ENCODE peak calls at places on chromosomes 7 and 10, in four cellular contexts. L is heart left ventricle; G is CD8-positive, alpha-beta memory T cell; U is colonic mucosa. C is an unnamed sample.

GRCh38 chr7:45073843-45074737 is 14.7 kb downstream of the NACAD start:
- DNase-seq in U (no peak), G (no peak), L (peak; percentile 68), C (no peak)

GRCh38 chr7:91030680-91031079 is 233.6 kb upstream of the FZD1 start:
- DNase-seq in L (no peak), G (no peak), U (no peak), C (no peak)

GRCh38 chr7:157507987-157508386 is 171.2 kb downstream of the DNAJB6 start:
- DNase-seq in G (no peak), L (no peak), U (no peak), C (no peak)

GRCh38 chr7:131212114-131212513 is 115.6 kb upstream of the MKLN1 start:
- DNase-seq in U (no peak), G (no peak), L (no peak), C (no peak)

GRCh38 chr10:30786131-30786530 is 156.6 kb upstream of the LYZL2 start:
- DNase-seq in U (no peak), L (no peak), G (no peak), C (no peak)

GRCh38 chr10:84230359-84230758 is 5.0 kb upstream of the LRIT2 start:
- DNase-seq in G (no peak), L (no peak), U (no peak), C (no peak)

GRCh38 chr10:96619803-96620773 is 33.3 kb upstream of the TM9SF3 start:
- DNase-seq in L (no peak), U (peak; percentile 34), G (no peak), C (no peak)

GRCh38 chr10:131444862-131445461 is 133.4 kb upstream of the TCERG1L start:
- DNase-seq in U (no peak), L (no peak), G (no peak), C (no peak)

GRCh38 chr7:90455163-90456030 is 14.0 kb upstream of the PTTG1IP2 start:
- DNase-seq in U (peak; percentile 33), L (no peak), G (peak; percentile 13), C (no peak)

GRCh38 chr10:79161557-79161956 is 92.8 kb downstream of the ZMIZ1 start:
- DNase-seq in L (no peak), U (no peak), G (no peak), C (no peak)

GRCh38 chr10:129919358-129919757 is 44.7 kb downstream of the EBF3 start:
- DNase-seq in U (no peak), G (no peak), L (no peak), C (no peak)
- H3K9me3 ChIP-seq in U (no peaks in the 10 kb centered on the region), G (no peaks in the 10 kb centered on the region), L (no peaks in the 10 kb centered on the region), C (no peaks in the 10 kb centered on the region)

GRCh38 chr10:123681285-123681684 is 15.1 kb downstream of the GPR26 start:
- DNase-seq in U (no peak), G (no peak), L (no peak), C (no peak)

GRCh38 chr10:123675811-123676210 is 9.7 kb downstream of the GPR26 start:
- DNase-seq in L (no peak), U (no peak), G (no peak), C (no peak)

GRCh38 chr10:123674741-123675140 is 8.6 kb downstream of the GPR26 start:
- DNase-seq in L (no peak), U (no peak), G (no peak), C (no peak)

GRCh38 chr10:123677556-123677955 is 11.4 kb downstream of the GPR26 start:
- DNase-seq in U (no peak), G (no peak), L (no peak), C (no peak)

GRCh38 chr10:123678376-123678775 is 12.2 kb downstream of the GPR26 start:
- DNase-seq in U (no peak), L (no peak), G (no peak), C (no peak)
- H3K9me3 ChIP-seq in U (no peaks in the 10 kb centered on the region), L (no peaks in the 10 kb centered on the region), G (no peaks in the 10 kb centered on the region), C (no peaks in the 10 kb centered on the region)

GRCh38 chr7:14676896-14677295 is 225.7 kb downstream of the DGKB start:
- DNase-seq in U (no peak), G (no peak), L (no peak), C (no peak)
- H3K9me3 ChIP-seq in U (no peaks in the 10 kb centered on the region), G (no peaks in the 10 kb centered on the region), L (no peaks in the 10 kb centered on the region), C (no peaks in the 10 kb centered on the region)

GRCh38 chr7:16115374-16115773 is 306.0 kb downstream of the CRPPA start:
- DNase-seq in U (no peak), L (no peak), G (no peak), C (no peak)
- H3K9me3 ChIP-seq in U (no peaks in the 10 kb centered on the region), L (peaks cover 27% of the 10 kb centered on the region), G (no peaks in the 10 kb centered on the region), C (peaks cover 9% of the 10 kb centered on the region)

DNA sequence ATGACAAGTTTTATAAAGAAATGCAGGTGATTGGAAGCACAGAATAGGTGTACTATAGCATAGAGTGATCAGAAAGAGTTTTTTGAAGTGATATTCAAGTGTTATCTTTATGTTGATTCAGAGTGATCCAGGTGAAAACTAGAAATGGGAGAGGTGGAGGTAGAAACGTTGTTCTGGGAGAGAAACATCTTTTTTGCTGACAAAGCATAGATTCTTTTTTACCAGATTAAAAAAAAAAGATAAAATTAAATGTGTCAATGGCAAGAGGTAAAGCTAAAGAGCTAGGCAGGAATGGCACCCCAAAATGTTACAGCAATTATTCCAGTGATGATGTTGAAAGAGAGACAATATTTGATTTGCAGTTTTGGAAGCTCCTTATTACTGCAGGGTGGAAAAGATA is 12.6 kb upstream of the VSTM2A start:
- DNase-seq in U (no peak), G (no peak), L (no peak), C (no peak)
- H3K9me3 ChIP-seq in U (no peaks in the 10 kb centered on the region), G (no peaks in the 10 kb centered on the region), L (no peaks in the 10 kb centered on the region), C (no peaks in the 10 kb centered on the region)

DNA sequence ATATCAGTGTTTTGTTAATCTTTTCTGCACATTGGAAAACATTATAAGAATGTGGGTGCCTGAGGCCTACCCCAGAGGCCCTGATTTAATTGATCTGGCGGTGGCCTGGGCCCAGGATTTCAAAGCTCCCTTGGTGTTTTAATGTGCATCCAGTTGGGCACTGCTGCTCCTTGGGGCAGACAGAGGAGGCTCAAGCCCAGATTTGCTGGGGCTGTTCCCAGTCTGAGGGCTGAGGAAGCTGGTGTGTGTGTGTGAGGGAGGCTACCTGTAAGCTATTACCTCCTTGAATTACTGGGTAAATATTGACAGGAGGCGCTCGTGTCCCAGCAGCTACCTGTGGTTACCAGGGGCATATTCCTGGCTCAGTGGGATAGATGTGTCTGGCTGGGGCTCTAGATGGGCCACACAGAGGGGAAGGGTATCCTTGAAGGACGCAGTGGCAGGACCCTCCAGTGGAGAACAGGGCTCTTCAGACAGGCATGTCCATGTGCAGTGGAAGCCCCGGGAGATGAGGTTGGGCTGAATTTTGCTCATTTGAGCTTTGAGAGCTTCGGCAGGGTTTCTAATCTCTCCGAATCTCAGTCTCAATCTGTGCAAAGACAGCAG is 975.4 kb upstream of the ZNF722 start:
- DNase-seq in U (no peak), G (no peak), L (no peak), C (no peak)
- H3K9me3 ChIP-seq in U (no peaks in the 10 kb centered on the region), G (no peaks in the 10 kb centered on the region), L (no peaks in the 10 kb centered on the region), C (peaks cover 50% of the 10 kb centered on the region)

GRCh38 chr7:64469673-64470072 is 93.2 kb downstream of the ZNF680 start:
- DNase-seq in L (no peak), U (no peak), G (no peak), C (no peak)

GRCh38 chr7:64465551-64465950 is 97.3 kb downstream of the ZNF680 start:
- DNase-seq in U (no peak), G (no peak), L (no peak), C (no peak)

DNA sequence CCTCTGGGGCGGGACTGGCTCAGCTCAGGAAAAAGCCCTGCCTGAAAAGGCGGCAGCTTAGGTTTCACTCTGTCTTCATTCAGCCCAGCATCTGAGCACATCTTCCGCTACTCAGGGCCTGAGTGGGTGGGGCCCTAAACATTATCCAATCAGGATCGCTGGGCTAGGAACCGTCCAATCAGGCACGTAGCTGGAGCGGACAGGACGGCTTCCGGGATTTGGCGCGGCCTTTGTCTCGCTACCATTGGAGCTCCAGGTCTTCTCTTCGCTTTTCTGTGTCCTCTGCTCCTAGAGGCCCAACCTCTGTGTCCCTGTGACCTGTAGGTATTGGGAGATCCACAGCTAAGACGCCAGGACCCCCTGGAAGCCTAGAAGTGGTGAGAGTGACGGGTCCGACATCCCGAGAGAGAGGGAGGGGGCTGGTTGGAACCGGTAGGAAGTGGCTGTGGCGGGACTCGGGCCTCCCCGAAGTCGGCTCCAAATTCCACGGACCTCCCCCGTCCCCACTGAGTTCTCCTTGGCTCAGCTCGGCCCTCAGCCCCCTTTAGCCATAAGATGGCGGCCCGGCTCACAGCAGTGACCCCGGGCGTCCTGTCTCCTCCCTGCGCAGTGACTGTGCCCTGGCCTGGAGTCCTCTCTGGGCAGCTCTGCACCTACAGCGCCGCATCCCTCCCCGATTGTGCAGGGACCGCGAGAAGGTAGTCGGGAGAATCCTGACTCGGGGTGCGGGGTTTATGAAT is 99.1 kb downstream of the ZNF680 start:
- DNase-seq in U (peak; percentile 33), G (peak; percentile 0), L (peak; percentile 91), C (no peak)
- H3K9me3 ChIP-seq in U (no peaks in the 10 kb centered on the region), G (no peaks in the 10 kb centered on the region), L (peaks cover 15% of the 10 kb centered on the region), C (peaks cover 44% of the 10 kb centered on the region)

GRCh38 chr7:158549176-158549833 is 38.3 kb downstream of the PTPRN2 start:
- DNase-seq in U (peak; percentile 22), L (peak; percentile 46), G (no peak), C (peak; percentile 51)

GRCh38 chr7:158549834-158550700 is 37.6 kb downstream of the PTPRN2 start:
- DNase-seq in U (no peak), G (no peak), L (no peak), C (no peak)

GRCh38 chr7:158547817-158548216 is 39.8 kb downstream of the PTPRN2 start:
- DNase-seq in U (no peak), L (no peak), G (no peak), C (no peak)

GRCh38 chr7:158546626-158547025 is 41.0 kb downstream of the PTPRN2 start:
- DNase-seq in U (no peak), L (no peak), G (no peak), C (no peak)

DNA sequence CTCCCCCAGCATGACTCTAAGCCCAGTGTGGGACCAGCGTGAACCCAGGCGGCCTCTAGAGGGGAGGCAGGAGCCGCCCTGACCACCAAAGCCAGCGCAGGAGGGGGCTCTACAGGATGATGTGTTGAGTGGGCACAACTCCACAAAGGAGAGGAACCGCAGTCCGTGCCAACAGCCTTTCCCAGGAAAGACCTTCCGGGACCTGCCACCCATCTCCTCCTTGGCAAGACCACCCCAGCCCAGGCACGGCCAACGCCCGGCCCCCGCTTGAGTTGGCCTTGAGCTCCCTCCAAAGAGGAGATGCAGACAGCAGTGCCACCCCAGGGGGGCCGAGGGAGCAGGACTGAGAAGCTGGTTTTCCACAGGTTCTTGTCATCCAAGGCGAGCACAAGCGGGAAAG is 38.9 kb downstream of the PTPRN2 start:
- DNase-seq in U (no peak), L (peak; percentile 24), G (no peak), C (no peak)
- H3K9me3 ChIP-seq in U (no peaks in the 10 kb centered on the region), L (no peaks in the 10 kb centered on the region), G (no peaks in the 10 kb centered on the region), C (no peaks in the 10 kb centered on the region)

GRCh38 chr7:106273009-106273695 is 11.6 kb downstream of the NAMPT start:
- DNase-seq in G (no peak), U (no peak), L (no peak), C (no peak)
- H3K9me3 ChIP-seq in G (no peaks in the 10 kb centered on the region), U (no peaks in the 10 kb centered on the region), L (no peaks in the 10 kb centered on the region), C (no peaks in the 10 kb centered on the region)

GRCh38 chr10:9707205-9707604 is 1310.5 kb upstream of the CELF2 start:
- DNase-seq in U (no peak), G (no peak), L (no peak), C (no peak)
- H3K9me3 ChIP-seq in U (no peaks in the 10 kb centered on the region), G (no peaks in the 10 kb centered on the region), L (peaks cover 15% of the 10 kb centered on the region), C (peaks cover 2% of the 10 kb centered on the region)